ENCODE peak calls at places on chromosomes 16 and 17, in nine cellular contexts. One of them, this sample, is unnamed.

GRCh38 chr17:28599311-28600184 is 723 bp upstream of the SPAG5 start:
- DNase-seq in heart left ventricle: peak; percentile 47
- DNase-seq in CD8-positive, alpha-beta T cell: peak; percentile 39
- DNase-seq in astrocyte of the spinal cord: peak; percentile 85
- DNase-seq in ovary: peak; percentile 58
- DNase-seq in stomach: peak; percentile 71
- DNase-seq in heart right ventricle: peak; percentile 48
- DNase-seq in foreskin fibroblast: peak; percentile 91
- DNase-seq in lower lobe of right lung: peak; percentile 65
- DNase-seq in this sample: peak; percentile 49

GRCh38 chr16:48999508-48999907 is 282.1 kb downstream of the CBLN1 start:
- DNase-seq in ovary: no peak
- DNase-seq in heart right ventricle: no peak
- DNase-seq in CD8-positive, alpha-beta T cell: no peak
- DNase-seq in astrocyte of the spinal cord: no peak
- DNase-seq in foreskin fibroblast: no peak
- DNase-seq in stomach: no peak
- DNase-seq in heart left ventricle: no peak
- DNase-seq in lower lobe of right lung: no peak
- DNase-seq in this sample: no peak

GRCh38 chr16:11233727-11234376 is 22.2 kb downstream of the SOCS1 start:
- DNase-seq in stomach: no peak
- DNase-seq in foreskin fibroblast: no peak
- DNase-seq in lower lobe of right lung: no peak
- DNase-seq in astrocyte of the spinal cord: no peak
- DNase-seq in CD8-positive, alpha-beta T cell: no peak
- DNase-seq in ovary: no peak
- DNase-seq in heart right ventricle: no peak
- DNase-seq in heart left ventricle: no peak
- DNase-seq in this sample: no peak

GRCh38 chr16:70737377-70738082 is 51.7 kb upstream of the MTSS2 start:
- DNase-seq in stomach: peak; percentile 55
- DNase-seq in foreskin fibroblast: peak; percentile 98
- DNase-seq in lower lobe of right lung: peak; percentile 73
- DNase-seq in heart left ventricle: peak; percentile 77
- DNase-seq in CD8-positive, alpha-beta T cell: peak; percentile 74
- DNase-seq in astrocyte of the spinal cord: peak; percentile 94
- DNase-seq in heart right ventricle: peak; percentile 76
- DNase-seq in ovary: peak; percentile 54
- DNase-seq in this sample: peak; percentile 34

GRCh38 chr16:85245307-85246172 is 133.3 kb upstream of the CIBAR2 start:
- DNase-seq in ovary: peak; percentile 72
- DNase-seq in stomach: peak; percentile 44
- DNase-seq in CD8-positive, alpha-beta T cell: peak; percentile 26
- DNase-seq in astrocyte of the spinal cord: peak; percentile 61
- DNase-seq in heart right ventricle: peak; percentile 59
- DNase-seq in heart left ventricle: peak; percentile 59
- DNase-seq in lower lobe of right lung: peak; percentile 61
- DNase-seq in foreskin fibroblast: peak; percentile 73
- DNase-seq in this sample: no peak

GRCh38 chr16:11707679-11708197 is 34.9 kb downstream of the TXNDC11 start:
- DNase-seq in ovary: peak; percentile 20
- DNase-seq in heart right ventricle: no peak
- DNase-seq in CD8-positive, alpha-beta T cell: no peak
- DNase-seq in stomach: no peak
- DNase-seq in lower lobe of right lung: no peak
- DNase-seq in astrocyte of the spinal cord: no peak
- DNase-seq in foreskin fibroblast: no peak
- DNase-seq in heart left ventricle: no peak
- DNase-seq in this sample: no peak

GRCh38 chr17:14843086-14843795 is 421.9 kb downstream of the PMP22 start:
- DNase-seq in foreskin fibroblast: no peak
- DNase-seq in stomach: no peak
- DNase-seq in CD8-positive, alpha-beta T cell: no peak
- DNase-seq in astrocyte of the spinal cord: no peak
- DNase-seq in heart left ventricle: no peak
- DNase-seq in ovary: no peak
- DNase-seq in heart right ventricle: no peak
- DNase-seq in lower lobe of right lung: no peak
- DNase-seq in this sample: no peak

GRCh38 chr17:59426031-59426430 is 94.6 kb downstream of the YPEL2 start:
- DNase-seq in heart right ventricle: no peak
- DNase-seq in stomach: no peak
- DNase-seq in ovary: no peak
- DNase-seq in CD8-positive, alpha-beta T cell: no peak
- DNase-seq in lower lobe of right lung: no peak
- DNase-seq in astrocyte of the spinal cord: no peak
- DNase-seq in heart left ventricle: no peak
- DNase-seq in foreskin fibroblast: no peak
- DNase-seq in this sample: no peak

GRCh38 chr17:58402047-58402446 is 15.3 kb downstream of the RNF43 start:
- DNase-seq in heart left ventricle: no peak
- DNase-seq in stomach: no peak
- DNase-seq in heart right ventricle: no peak
- DNase-seq in CD8-positive, alpha-beta T cell: no peak
- DNase-seq in foreskin fibroblast: no peak
- DNase-seq in ovary: no peak
- DNase-seq in astrocyte of the spinal cord: peak; percentile 47
- DNase-seq in lower lobe of right lung: no peak
- DNase-seq in this sample: no peak

GRCh38 chr16:20301840-20302239 is 25.5 kb downstream of the GP2 start:
- DNase-seq in foreskin fibroblast: no peak
- DNase-seq in stomach: no peak
- DNase-seq in CD8-positive, alpha-beta T cell: no peak
- DNase-seq in lower lobe of right lung: no peak
- DNase-seq in astrocyte of the spinal cord: no peak
- DNase-seq in heart left ventricle: no peak
- DNase-seq in ovary: no peak
- DNase-seq in heart right ventricle: no peak
- DNase-seq in this sample: no peak

GRCh38 chr16:28324887-28325279 is 32.6 kb downstream of the SBK1 start:
- DNase-seq in foreskin fibroblast: no peak
- DNase-seq in lower lobe of right lung: no peak
- DNase-seq in heart left ventricle: no peak
- DNase-seq in heart right ventricle: no peak
- DNase-seq in astrocyte of the spinal cord: no peak
- DNase-seq in stomach: no peak
- DNase-seq in CD8-positive, alpha-beta T cell: no peak
- DNase-seq in ovary: no peak
- DNase-seq in this sample: no peak

GRCh38 chr16:81645303-81645702 is 133.8 kb upstream of the PLCG2 start:
- DNase-seq in ovary: no peak
- DNase-seq in CD8-positive, alpha-beta T cell: no peak
- DNase-seq in stomach: no peak
- DNase-seq in astrocyte of the spinal cord: peak; percentile 97
- DNase-seq in lower lobe of right lung: peak; percentile 63
- DNase-seq in heart right ventricle: peak; percentile 66
- DNase-seq in heart left ventricle: peak; percentile 35
- DNase-seq in foreskin fibroblast: peak; percentile 73
- DNase-seq in this sample: no peak

GRCh38 chr16:2825049-2825742 is 4.9 kb upstream of the ZG16B start:
- DNase-seq in CD8-positive, alpha-beta T cell: no peak
- DNase-seq in heart left ventricle: no peak
- DNase-seq in astrocyte of the spinal cord: no peak
- DNase-seq in lower lobe of right lung: peak; percentile 37
- DNase-seq in heart right ventricle: no peak
- DNase-seq in stomach: no peak
- DNase-seq in foreskin fibroblast: no peak
- DNase-seq in ovary: no peak
- DNase-seq in this sample: no peak

GRCh38 chr17:29880031-29880430 is 50.0 kb downstream of the SSH2 start:
- DNase-seq in heart left ventricle: no peak
- DNase-seq in stomach: no peak
- DNase-seq in CD8-positive, alpha-beta T cell: no peak
- DNase-seq in heart right ventricle: no peak
- DNase-seq in astrocyte of the spinal cord: no peak
- DNase-seq in ovary: no peak
- DNase-seq in lower lobe of right lung: no peak
- DNase-seq in foreskin fibroblast: no peak
- DNase-seq in this sample: no peak

GRCh38 chr16:87602821-87603683 is 744 bp downstream of the JPH3 start:
- DNase-seq in stomach: no peak
- DNase-seq in lower lobe of right lung: no peak
- DNase-seq in CD8-positive, alpha-beta T cell: no peak
- DNase-seq in astrocyte of the spinal cord: no peak
- DNase-seq in heart left ventricle: no peak
- DNase-seq in ovary: no peak
- DNase-seq in heart right ventricle: no peak
- DNase-seq in foreskin fibroblast: no peak
- DNase-seq in this sample: no peak

GRCh38 chr17:79126139-79126538 is 51.5 kb downstream of the ENGASE start:
- DNase-seq in CD8-positive, alpha-beta T cell: no peak
- DNase-seq in astrocyte of the spinal cord: no peak
- DNase-seq in heart right ventricle: no peak
- DNase-seq in stomach: peak; percentile 26
- DNase-seq in heart left ventricle: no peak
- DNase-seq in ovary: no peak
- DNase-seq in lower lobe of right lung: no peak
- DNase-seq in foreskin fibroblast: no peak
- DNase-seq in this sample: no peak

GRCh38 chr16:4805231-4805630 is 2.8 kb upstream of the ROGDI start:
- DNase-seq in heart right ventricle: no peak
- DNase-seq in foreskin fibroblast: no peak
- DNase-seq in CD8-positive, alpha-beta T cell: no peak
- DNase-seq in ovary: no peak
- DNase-seq in heart left ventricle: peak; percentile 49
- DNase-seq in stomach: no peak
- DNase-seq in astrocyte of the spinal cord: no peak
- DNase-seq in lower lobe of right lung: no peak
- DNase-seq in this sample: no peak

GRCh38 chr17:20721151-20721550 is 141.6 kb downstream of the CDRT15L2 start:
- DNase-seq in astrocyte of the spinal cord: no peak
- DNase-seq in ovary: no peak
- DNase-seq in lower lobe of right lung: no peak
- DNase-seq in heart right ventricle: no peak
- DNase-seq in foreskin fibroblast: no peak
- DNase-seq in CD8-positive, alpha-beta T cell: no peak
- DNase-seq in heart left ventricle: no peak
- DNase-seq in stomach: no peak
- DNase-seq in this sample: no peak

GRCh38 chr16:24834459-24835335 is 11.1 kb upstream of the SLC5A11 start:
- DNase-seq in lower lobe of right lung: no peak
- DNase-seq in foreskin fibroblast: peak; percentile 37
- DNase-seq in heart left ventricle: no peak
- DNase-seq in CD8-positive, alpha-beta T cell: no peak
- DNase-seq in stomach: peak; percentile 60
- DNase-seq in astrocyte of the spinal cord: peak; percentile 41
- DNase-seq in heart right ventricle: no peak
- DNase-seq in ovary: no peak
- DNase-seq in this sample: no peak
- TF ChIP-seq CTCF in lower lobe of right lung: peak; percentile 35
- TF ChIP-seq CTCF in foreskin fibroblast: peak; percentile 72
- TF ChIP-seq CTCF in heart left ventricle: no peak
- TF ChIP-seq CTCF in CD8-positive, alpha-beta T cell: no peak
- TF ChIP-seq CTCF in stomach: peak; percentile 51
- TF ChIP-seq CTCF in astrocyte of the spinal cord: peak; percentile 79
- TF ChIP-seq CTCF in heart right ventricle: peak; percentile 31
- TF ChIP-seq CTCF in ovary: no peak
- TF ChIP-seq CTCF in this sample: no peak

GRCh38 chr16:62224810-62225209 is 188.6 kb upstream of the CDH8 start:
- DNase-seq in heart left ventricle: no peak
- DNase-seq in ovary: no peak
- DNase-seq in CD8-positive, alpha-beta T cell: no peak
- DNase-seq in heart right ventricle: no peak
- DNase-seq in foreskin fibroblast: no peak
- DNase-seq in stomach: no peak
- DNase-seq in astrocyte of the spinal cord: no peak
- DNase-seq in lower lobe of right lung: no peak
- DNase-seq in this sample: no peak

GRCh38 chr16:62225675-62226074 is 189.4 kb upstream of the CDH8 start:
- DNase-seq in lower lobe of right lung: peak; percentile 77
- DNase-seq in CD8-positive, alpha-beta T cell: no peak
- DNase-seq in ovary: no peak
- DNase-seq in stomach: peak; percentile 72
- DNase-seq in heart left ventricle: peak; percentile 27
- DNase-seq in foreskin fibroblast: no peak
- DNase-seq in heart right ventricle: peak; percentile 62
- DNase-seq in astrocyte of the spinal cord: peak; percentile 18
- DNase-seq in this sample: no peak
- TF ChIP-seq CTCF in lower lobe of right lung: peak; percentile 34
- TF ChIP-seq CTCF in CD8-positive, alpha-beta T cell: no peak
- TF ChIP-seq CTCF in ovary: no peak
- TF ChIP-seq CTCF in stomach: peak; percentile 44
- TF ChIP-seq CTCF in heart left ventricle: peak; percentile 14
- TF ChIP-seq CTCF in foreskin fibroblast: peak; percentile 14
- TF ChIP-seq CTCF in heart right ventricle: peak; percentile 38
- TF ChIP-seq CTCF in astrocyte of the spinal cord: peak; percentile 30
- TF ChIP-seq CTCF in this sample: no peak

GRCh38 chr16:58036943-58037342 is 11.4 kb downstream of the MMP15 start:
- DNase-seq in heart right ventricle: no peak
- DNase-seq in lower lobe of right lung: no peak
- DNase-seq in foreskin fibroblast: no peak
- DNase-seq in heart left ventricle: no peak
- DNase-seq in ovary: no peak
- DNase-seq in stomach: no peak
- DNase-seq in astrocyte of the spinal cord: no peak
- DNase-seq in CD8-positive, alpha-beta T cell: no peak
- DNase-seq in this sample: no peak

GRCh38 chr16:58039829-58040495 is 14.4 kb downstream of the MMP15 start:
- DNase-seq in CD8-positive, alpha-beta T cell: no peak
- DNase-seq in foreskin fibroblast: no peak
- DNase-seq in heart left ventricle: no peak
- DNase-seq in ovary: no peak
- DNase-seq in astrocyte of the spinal cord: no peak
- DNase-seq in lower lobe of right lung: no peak
- DNase-seq in heart right ventricle: no peak
- DNase-seq in stomach: no peak
- DNase-seq in this sample: no peak

GRCh38 chr16:58038219-58038641 is 12.7 kb downstream of the MMP15 start:
- DNase-seq in stomach: no peak
- DNase-seq in heart right ventricle: no peak
- DNase-seq in astrocyte of the spinal cord: no peak
- DNase-seq in heart left ventricle: no peak
- DNase-seq in ovary: no peak
- DNase-seq in CD8-positive, alpha-beta T cell: no peak
- DNase-seq in lower lobe of right lung: no peak
- DNase-seq in foreskin fibroblast: no peak
- DNase-seq in this sample: no peak

GRCh38 chr16:58035356-58036170 is 10.0 kb downstream of the MMP15 start:
- DNase-seq in lower lobe of right lung: no peak
- DNase-seq in astrocyte of the spinal cord: no peak
- DNase-seq in stomach: peak; percentile 40
- DNase-seq in heart left ventricle: no peak
- DNase-seq in heart right ventricle: no peak
- DNase-seq in CD8-positive, alpha-beta T cell: no peak
- DNase-seq in ovary: no peak
- DNase-seq in foreskin fibroblast: no peak
- DNase-seq in this sample: no peak

GRCh38 chr16:58037365-58038057 is 12.0 kb downstream of the MMP15 start:
- DNase-seq in foreskin fibroblast: no peak
- DNase-seq in heart left ventricle: no peak
- DNase-seq in CD8-positive, alpha-beta T cell: no peak
- DNase-seq in astrocyte of the spinal cord: no peak
- DNase-seq in stomach: no peak
- DNase-seq in ovary: no peak
- DNase-seq in lower lobe of right lung: no peak
- DNase-seq in heart right ventricle: no peak
- DNase-seq in this sample: no peak
- TF ChIP-seq CTCF in foreskin fibroblast: no peak
- TF ChIP-seq CTCF in heart left ventricle: no peak
- TF ChIP-seq CTCF in CD8-positive, alpha-beta T cell: no peak
- TF ChIP-seq CTCF in astrocyte of the spinal cord: no peak
- TF ChIP-seq CTCF in stomach: no peak
- TF ChIP-seq CTCF in ovary: no peak
- TF ChIP-seq CTCF in lower lobe of right lung: no peak
- TF ChIP-seq CTCF in heart right ventricle: no peak
- TF ChIP-seq CTCF in this sample: no peak

GRCh38 chr17:16380640-16381495 is at the start of gene UBB:
- DNase-seq in astrocyte of the spinal cord: peak; percentile 99
- DNase-seq in ovary: peak; percentile 92
- DNase-seq in foreskin fibroblast: peak; percentile 99
- DNase-seq in lower lobe of right lung: peak; percentile 98
- DNase-seq in heart left ventricle: peak; percentile 98
- DNase-seq in heart right ventricle: peak; percentile 97
- DNase-seq in stomach: peak; percentile 97
- DNase-seq in CD8-positive, alpha-beta T cell: peak; percentile 90
- DNase-seq in this sample: peak; percentile 83
- TF ChIP-seq CTCF in astrocyte of the spinal cord: peak; percentile 16
- TF ChIP-seq CTCF in ovary: peak; percentile 8
- TF ChIP-seq CTCF in foreskin fibroblast: no peak
- TF ChIP-seq CTCF in lower lobe of right lung: no peak
- TF ChIP-seq CTCF in heart left ventricle: no peak
- TF ChIP-seq CTCF in heart right ventricle: no peak
- TF ChIP-seq CTCF in stomach: no peak
- TF ChIP-seq CTCF in CD8-positive, alpha-beta T cell: no peak
- TF ChIP-seq CTCF in this sample: no peak

This sample was measured in activated B cell treated with CpG ODN at 0.5 μM for 24 hours.